ENCODE peak calls at places on chromosomes 16 and 17, in five cellular contexts. U, I, C, J and H are unnamed samples.

GRCh38 chr17:36608794-36609497 is 7.6 kb downstream of the MRM1 start:
- DNase-seq in U (no peak), C (no peak), I (peak), J (peak), H (no peak)

GRCh38 chr16:30953511-30954124 is 3.9 kb upstream of the SETD1A start:
- DNase-seq in I (no peak), J (peak), U (no peak), C (peak), H (peak)

GRCh38 chr16:57752203-57752580 is 16.6 kb downstream of the KATNB1 start:
- DNase-seq in C (no peak), I (no peak), U (no peak), J (no peak), H (no peak)

GRCh38 chr17:21167303-21167702 is 40.5 kb downstream of the DHRS7B start:
- DNase-seq in I (no peak), U (no peak), C (no peak), J (no peak), H (no peak)

GRCh38 chr17:48001187-48001586 is 30.3 kb downstream of the CDK5RAP3 start:
- DNase-seq in U (no peak), I (no peak), J (no peak), C (no peak), H (no peak)

GRCh38 chr17:77274137-77274829 is 133.5 kb downstream of the SEC14L1 start:
- DNase-seq in C (no peak), I (no peak), U (no peak), J (no peak), H (no peak)

GRCh38 chr16:77213542-77214108 is 14.4 kb downstream of the SYCE1L start:
- DNase-seq in I (peak), J (peak), U (no peak), C (no peak), H (peak)

GRCh38 chr17:61309857-61310256 is 89.8 kb upstream of the TBX2 start:
- DNase-seq in I (peak), C (no peak), U (no peak), J (peak), H (peak)

GRCh38 chr17:6654816-6655731 is 3.5 kb downstream of the C17orf100 start:
- DNase-seq in I (no peak), U (no peak), C (no peak), J (no peak), H (no peak)

GRCh38 chr17:43839670-43840101 is 6.7 kb upstream of the MPP3 start:
- DNase-seq in U (no peak), C (no peak), I (no peak), J (no peak), H (no peak)

GRCh38 chr17:77231076-77231871 is 90.5 kb downstream of the SEC14L1 start:
- DNase-seq in I (no peak), J (no peak), U (no peak), C (no peak), H (no peak)

GRCh38 chr16:85416267-85417109 is 196.6 kb upstream of the GSE1 start:
- DNase-seq in C (peak), U (peak), J (peak), I (no peak), H (peak)

GRCh38 chr16:56423584-56424403 is 1.6 kb downstream of the AMFR start:
- DNase-seq in C (no peak), U (no peak), I (no peak), J (no peak), H (no peak)

GRCh38 chr17:4625181-4625601 is 16.3 kb downstream of the ALOX15 start:
- DNase-seq in J (peak), U (no peak), I (no peak), C (no peak), H (no peak)

GRCh38 chr17:63450551-63450950 is 4.4 kb upstream of the CYB561 start:
- DNase-seq in C (no peak), J (peak), I (no peak), U (no peak), H (no peak)

GRCh38 chr16:383326-384020 is 1.7 kb upstream of the PGAP6 start:
- DNase-seq in C (no peak), J (peak), U (no peak), I (no peak), H (no peak)

GRCh38 chr16:87702325-87702811 is 63.4 kb downstream of the KLHDC4 start:
- DNase-seq in I (no peak), C (no peak), J (no peak), U (no peak), H (no peak)

GRCh38 chr17:10069301-10069700 is 129.1 kb downstream of the GAS7 start:
- DNase-seq in U (no peak), J (no peak), C (no peak), I (no peak), H (no peak)

GRCh38 chr17:42679492-42680330 is 1.9 kb downstream of the CCR10 start:
- DNase-seq in I (no peak), U (peak), C (peak), J (peak), H (peak)

GRCh38 chr17:44829558-44830358 is at the start of gene GJC1:
- DNase-seq in J (peak), U (no peak), C (no peak), I (no peak), H (peak)